ENCODE peak calls at places on chromosome 1, in six cellular contexts. M, F, T, S, I and V are unnamed samples.

GRCh38 chr1:228090613-228091081 is 8.1 kb downstream of the ARF1 start:
- DNase-seq in I (peak; percentile 55), S (no peak), T (no peak), F (peak; percentile 25), M (no peak), V (no peak)

GRCh38 chr1:91948097-91948496 is 1.1 kb upstream of the BRDT start:
- DNase-seq in I (no peak), M (no peak), S (no peak), F (no peak), T (no peak), V (no peak)

GRCh38 chr1:201703646-201704438 is 125.1 kb upstream of the IPO9 start:
- DNase-seq in T (no peak), I (peak; percentile 77), F (peak; percentile 88), M (peak; percentile 86), S (peak; percentile 79), V (no peak)

GRCh38 chr1:22320703-22321344 is 130.8 kb upstream of the ZBTB40 start:
- DNase-seq in T (no peak), F (no peak), I (no peak), S (no peak), M (no peak), V (no peak)

GRCh38 chr1:184310157-184310819 is 76.5 kb upstream of the C1orf21 start:
- DNase-seq in M (no peak), I (no peak), S (no peak), F (no peak), T (no peak), V (no peak)

GRCh38 chr1:151060241-151061011 is at the start of gene MLLT11:
- DNase-seq in F (no peak), S (peak; percentile 73), I (peak; percentile 69), T (no peak), M (peak; percentile 62), V (no peak)

GRCh38 chr1:206030714-206031113 is 7.0 kb upstream of the CTSE start:
- DNase-seq in M (peak; percentile 60), F (peak; percentile 82), T (peak; percentile 66), S (peak; percentile 83), I (peak; percentile 62), V (no peak)

GRCh38 chr1:201565771-201566528 is 27.0 kb downstream of the NAV1 start:
- DNase-seq in T (no peak), F (no peak), M (no peak), I (no peak), S (no peak), V (no peak)

GRCh38 chr1:63775418-63776127 is 1.8 kb downstream of the ROR1 start:
- DNase-seq in T (no peak), I (peak; percentile 17), S (no peak), M (no peak), F (peak; percentile 49), V (no peak)

GRCh38 chr1:5597991-5598823 is 394.0 kb downstream of the NPHP4 start:
- DNase-seq in T (no peak), I (no peak), S (peak; percentile 14), M (no peak), F (peak; percentile 66), V (peak; percentile 79)

GRCh38 chr1:7679873-7680790 is 91.0 kb upstream of the VAMP3 start:
- DNase-seq in M (peak; percentile 65), I (peak; percentile 13), S (peak; percentile 21), F (peak; percentile 45), T (no peak), V (no peak)

GRCh38 chr1:56304975-56305374 is 274.4 kb downstream of the PLPP3 start:
- DNase-seq in M (no peak), I (peak; percentile 42), F (no peak), S (no peak), T (no peak), V (no peak)

GRCh38 chr1:208445710-208446702 is 201.8 kb upstream of the PLXNA2 start:
- DNase-seq in T (no peak), S (peak; percentile 4), F (no peak), M (no peak), I (no peak), V (no peak)

GRCh38 chr1:244237445-244237844 is 186.4 kb downstream of the ZBTB18 start:
- DNase-seq in S (no peak), M (no peak), I (peak; percentile 15), T (no peak), F (no peak), V (no peak)

GRCh38 chr1:147756336-147756735 is 4.1 kb downstream of the GJA5 start:
- DNase-seq in F (no peak), S (no peak), T (no peak), M (no peak), I (no peak), V (no peak)

GRCh38 chr1:12597792-12598191 is 20.2 kb downstream of the DHRS3 start:
- DNase-seq in I (no peak), F (peak; percentile 89), T (no peak), M (peak; percentile 71), S (no peak), V (no peak)

GRCh38 chr1:236132420-236133046 is 9.8 kb upstream of the GPR137B start:
- DNase-seq in T (no peak), M (no peak), F (no peak), S (no peak), I (no peak), V (no peak)

GRCh38 chr1:77539510-77540142 is 142.8 kb downstream of the ZZZ3 start:
- DNase-seq in F (no peak), M (peak; percentile 19), S (peak; percentile 86), I (peak; percentile 81), T (no peak), V (no peak)

GRCh38 chr1:156598125-156598524 is 3.2 kb downstream of the GPATCH4 start:
- DNase-seq in T (no peak), M (no peak), S (no peak), F (no peak), I (no peak), V (no peak)

GRCh38 chr1:41245659-41246058 is 3.6 kb upstream of the SCMH1 start:
- DNase-seq in T (no peak), S (no peak), M (no peak), F (no peak), I (peak; percentile 38), V (no peak)

GRCh38 chr1:21175324-21175669 is 1.4 kb downstream of the EIF4G3 start:
- DNase-seq in F (peak; percentile 49), I (peak; percentile 27), M (peak; percentile 59), S (no peak), T (no peak), V (no peak)

GRCh38 chr1:230387876-230388275 is 38.3 kb downstream of the PGBD5 start:
- DNase-seq in F (no peak), S (no peak), M (no peak), T (no peak), I (no peak), V (no peak)

GRCh38 chr1:58858344-58858673 is 74.5 kb upstream of the JUN start:
- DNase-seq in S (no peak), T (peak; percentile 13), I (peak; percentile 60), M (no peak), F (no peak), V (no peak)

GRCh38 chr1:197180252-197180878 is 33.9 kb upstream of the ASPM start:
- DNase-seq in M (no peak), S (peak; percentile 69), I (peak; percentile 92), T (no peak), F (no peak), V (no peak)

GRCh38 chr1:40929145-40929544 is 50.4 kb upstream of the CTPS1 start:
- DNase-seq in I (peak; percentile 51), F (no peak), T (no peak), M (no peak), S (no peak), V (no peak)

GRCh38 chr1:212699104-212699838 is 369 bp downstream of the BATF3 start:
- DNase-seq in S (peak; percentile 72), M (peak; percentile 35), F (peak; percentile 52), T (no peak), I (peak; percentile 32), V (no peak)

GRCh38 chr1:111422546-111423391 is 4.8 kb downstream of the OVGP1 start:
- DNase-seq in T (no peak), S (peak; percentile 24), F (peak; percentile 64), I (peak; percentile 11), M (no peak), V (no peak)

GRCh38 chr1:40866408-40866788 is 4.2 kb upstream of the CITED4 start:
- DNase-seq in M (no peak), I (peak; percentile 64), F (no peak), T (no peak), S (peak; percentile 81), V (no peak)

GRCh38 chr1:70426154-70427131 is 15.4 kb downstream of the CTH start:
- DNase-seq in I (no peak), T (no peak), M (no peak), S (no peak), F (no peak), V (no peak)

DNA sequence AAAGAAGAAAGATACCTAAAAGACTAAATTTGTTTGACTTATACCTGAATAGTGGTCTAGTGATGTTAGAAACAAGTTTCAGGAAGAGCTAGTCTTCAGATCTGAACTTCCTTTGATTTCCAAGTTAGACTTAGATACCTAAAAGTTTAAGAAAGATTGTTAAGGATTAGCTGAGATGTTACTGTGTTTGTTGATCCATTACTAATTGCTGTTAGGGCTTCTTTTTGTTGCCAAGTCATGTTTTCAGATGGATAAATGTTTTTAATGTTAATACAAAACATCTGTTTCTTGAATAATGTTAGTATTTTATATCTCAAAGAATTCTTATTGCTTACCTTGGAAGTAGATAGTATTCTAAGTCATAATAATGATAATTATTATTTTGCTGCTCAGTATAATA is 11.6 kb downstream of the GNAI3 start:
- DNase-seq in M (no peak), F (no peak), I (no peak), S (no peak), T (no peak), V (no peak)
- H3K27ac ChIP-seq in M (no peak overlapping the region), F (no peak overlapping the region), I (no peak overlapping the region), S (no peak overlapping the region), T (no peak overlapping the region), V (no peak overlapping the region)

GRCh38 chr1:218459450-218459849 is 114.3 kb downstream of the TGFB2 start:
- DNase-seq in T (no peak), S (no peak), I (no peak), F (no peak), M (peak; percentile 66), V (no peak)
- TF ChIP-seq POLR2A in T (no peak), S (no peak), I (no peak), F (no peak), M (no peak), V (no peak)

GRCh38 chr1:115669002-115669673 is 27.4 kb downstream of the VANGL1 start:
- DNase-seq in M (no peak), F (no peak), S (peak; percentile 9), I (peak; percentile 91), T (no peak), V (no peak)

GRCh38 chr1:115668579-115668978 is 26.8 kb downstream of the VANGL1 start:
- DNase-seq in M (no peak), F (no peak), S (no peak), T (no peak), I (peak; percentile 57), V (no peak)

GRCh38 chr1:115670476-115671175 is 28.9 kb downstream of the VANGL1 start:
- DNase-seq in T (no peak), M (no peak), F (no peak), S (no peak), I (peak; percentile 45), V (no peak)

GRCh38 chr1:115671176-115672062 is 29.6 kb downstream of the VANGL1 start:
- DNase-seq in T (no peak), I (peak; percentile 69), F (no peak), M (no peak), S (peak; percentile 50), V (no peak)

GRCh38 chr1:115669886-115670285 is 28.1 kb downstream of the VANGL1 start:
- DNase-seq in M (no peak), S (no peak), F (no peak), T (no peak), I (peak; percentile 43), V (no peak)
- H3K27ac ChIP-seq in M (no peak overlapping the region), S (peak overlapping the region; percentile 33), F (no peak overlapping the region), T (no peak overlapping the region), I (no peak overlapping the region), V (peak overlapping the region; percentile 67)

GRCh38 chr1:3624194-3625136 is at the start of gene TPRG1L:
- DNase-seq in S (peak; percentile 90), T (peak; percentile 74), I (peak; percentile 90), M (peak; percentile 99), F (peak; percentile 99), V (peak; percentile 100)
- TF ChIP-seq POLR2A in S (peak; percentile 63), T (peak; percentile 71), I (no peak), M (no peak), F (no peak), V (no peak)